ENCODE peak calls at places on chromosomes 2 and 18, in ten cellular contexts. I, V, D, O, E, F, H, C, S and G are unnamed samples.
A peak's percentile ranks its signal among the peaks of the same experiment; 100 is the strongest.

GRCh38 chr2:38407111-38407682 is 30.1 kb upstream of the ATL2 start:
- DNase-seq in I (no peak), V (no peak), D (no peak), O (no peak), E (no peak), F (no peak), H (peak; percentile 35), C (no peak), S (no peak), G (no peak)

GRCh38 chr2:237547841-237548416 is 18.4 kb upstream of the PRLH start:
- DNase-seq in I (no peak), V (peak; percentile 45), D (no peak), O (no peak), E (peak; percentile 66), F (no peak), H (no peak), C (no peak), S (no peak), G (no peak)

GRCh38 chr2:143674055-143674454 is 544.8 kb downstream of the ARHGAP15 start:
- DNase-seq in I (no peak), V (no peak), D (no peak), O (no peak), E (no peak), F (no peak), H (no peak), C (no peak), S (no peak), G (no peak)

GRCh38 chr2:101440127-101440738 is 34.7 kb downstream of the RFX8 start:
- DNase-seq in I (no peak), V (peak; percentile 80), D (no peak), O (no peak), E (peak; percentile 49), F (peak; percentile 41), H (no peak), C (no peak), S (no peak), G (no peak)

GRCh38 chr2:174699993-174700766 is 64.1 kb downstream of the CHRNA1 start:
- DNase-seq in I (peak; percentile 11), V (peak; percentile 57), D (peak; percentile 46), O (no peak), E (peak; percentile 59), F (peak; percentile 67), H (no peak), C (no peak), S (no peak), G (no peak)

GRCh38 chr2:195003926-195004325 is 653.1 kb upstream of the SLC39A10 start:
- DNase-seq in I (no peak), V (no peak), D (no peak), O (no peak), E (no peak), F (no peak), H (no peak), C (no peak), S (no peak), G (no peak)

GRCh38 chr2:26477911-26478253 is at the start of gene OTOF:
- DNase-seq in I (no peak), V (no peak), D (peak; percentile 86), O (no peak), E (peak; percentile 48), F (peak; percentile 87), H (no peak), C (no peak), S (no peak), G (no peak)

GRCh38 chr18:79241755-79242154 is 154.0 kb upstream of the NFATC1 start:
- DNase-seq in I (no peak), V (peak; percentile 15), D (no peak), O (no peak), E (no peak), F (no peak), H (no peak), C (no peak), S (no peak), G (no peak)

GRCh38 chr2:216663846-216664245 is 30.6 kb downstream of the IGFBP2 start:
- DNase-seq in I (no peak), V (no peak), D (no peak), O (no peak), E (no peak), F (no peak), H (no peak), C (no peak), S (no peak), G (no peak)

GRCh38 chr2:28437142-28437835 is 44.6 kb downstream of the FOSL2 start:
- DNase-seq in I (no peak), V (no peak), D (no peak), O (no peak), E (no peak), F (no peak), H (peak; percentile 87), C (no peak), S (no peak), G (no peak)

GRCh38 chr18:49786019-49786720 is 27.2 kb downstream of the ACAA2 start:
- DNase-seq in I (no peak), V (no peak), D (no peak), O (no peak), E (no peak), F (no peak), H (no peak), C (no peak), S (no peak), G (no peak)

GRCh38 chr2:28344756-28345291 is 47.8 kb upstream of the FOSL2 start:
- DNase-seq in I (no peak), V (no peak), D (no peak), O (no peak), E (no peak), F (no peak), H (no peak), C (no peak), S (no peak), G (no peak)

GRCh38 chr2:197442865-197443264 is 8.0 kb upstream of the SF3B1 start:
- DNase-seq in I (no peak), V (no peak), D (no peak), O (no peak), E (no peak), F (no peak), H (no peak), C (no peak), S (no peak), G (no peak)

GRCh38 chr2:8817219-8817618 is 20.2 kb downstream of the KIDINS220 start:
- DNase-seq in I (no peak), V (no peak), D (no peak), O (no peak), E (no peak), F (no peak), H (no peak), C (no peak), S (no peak), G (no peak)

GRCh38 chr2:69945447-69945846 is 16.0 kb downstream of the ASPRV1 start:
- DNase-seq in I (no peak), V (no peak), D (no peak), O (no peak), E (no peak), F (no peak), H (no peak), C (no peak), S (no peak), G (no peak)

GRCh38 chr2:168060956-168061750 is 186.2 kb downstream of the STK39 start:
- DNase-seq in I (no peak), V (no peak), D (no peak), O (no peak), E (peak; percentile 34), F (peak; percentile 58), H (no peak), C (no peak), S (no peak), G (no peak)

GRCh38 chr2:108910541-108911396 is 78.3 kb downstream of the EDAR start:
- DNase-seq in I (no peak), V (no peak), D (no peak), O (no peak), E (no peak), F (no peak), H (no peak), C (no peak), S (no peak), G (peak; percentile 25)

GRCh38 chr18:250685-251084 is 17.2 kb downstream of the THOC1 start:
- DNase-seq in I (no peak), V (no peak), D (peak; percentile 12), O (no peak), E (peak; percentile 72), F (peak; percentile 46), H (no peak), C (no peak), S (no peak), G (no peak)

GRCh38 chr2:28451793-28452533 is 43.9 kb upstream of the PLB1 start:
- DNase-seq in I (no peak), V (no peak), D (no peak), O (no peak), E (no peak), F (no peak), H (no peak), C (no peak), S (no peak), G (no peak)

GRCh38 chr2:197378494-197378972 is 56.3 kb downstream of the SF3B1 start:
- DNase-seq in I (peak; percentile 22), V (peak; percentile 69), D (peak; percentile 68), O (peak; percentile 29), E (peak; percentile 49), F (peak; percentile 59), H (peak; percentile 36), C (peak; percentile 15), S (peak; percentile 57), G (peak; percentile 72)

GRCh38 chr2:60707750-60708371 is 48.2 kb upstream of the PAPOLG start:
- DNase-seq in I (no peak), V (peak; percentile 66), D (peak; percentile 70), O (no peak), E (peak; percentile 31), F (peak; percentile 49), H (no peak), C (no peak), S (no peak), G (no peak)

GRCh38 chr2:158407031-158407430 is 49.5 kb downstream of the CCDC148 start:
- DNase-seq in I (no peak), V (no peak), D (peak; percentile 82), O (no peak), E (no peak), F (no peak), H (no peak), C (no peak), S (no peak), G (no peak)

GRCh38 chr2:212843409-212844199 is 305.0 kb upstream of the ERBB4 start:
- DNase-seq in I (no peak), V (no peak), D (no peak), O (no peak), E (peak; percentile 72), F (peak; percentile 91), H (no peak), C (no peak), S (no peak), G (no peak)

GRCh38 chr2:152100961-152101360 is 2.1 kb upstream of the CACNB4 start:
- DNase-seq in I (no peak), V (no peak), D (no peak), O (no peak), E (no peak), F (no peak), H (no peak), C (no peak), S (no peak), G (no peak)

GRCh38 chr2:68385232-68385906 is 20.3 kb downstream of the PLEK start:
- DNase-seq in I (peak; percentile 17), V (no peak), D (no peak), O (peak; percentile 17), E (no peak), F (no peak), H (no peak), C (peak; percentile 47), S (no peak), G (peak; percentile 73)

GRCh38 chr2:8418721-8419120 is 263.1 kb upstream of the ID2 start:
- DNase-seq in I (no peak), V (no peak), D (no peak), O (no peak), E (no peak), F (peak; percentile 89), H (no peak), C (no peak), S (no peak), G (no peak)

GRCh38 chr18:50678651-50679415 is 118.9 kb downstream of the MAPK4 start:
- DNase-seq in I (no peak), V (no peak), D (no peak), O (no peak), E (no peak), F (no peak), H (no peak), C (no peak), S (no peak), G (no peak)

GRCh38 chr18:50748243-50749229 is 71.3 kb downstream of the MRO start:
- DNase-seq in I (no peak), V (peak; percentile 31), D (no peak), O (no peak), E (no peak), F (no peak), H (peak; percentile 24), C (no peak), S (no peak), G (no peak)